ENCODE peak calls at places on chromosomes 11 and 22, in seven cellular contexts. M, S, R, U, F, Z and D are unnamed samples.

GRCh38 chr11:119676461-119677020 is 52.5 kb downstream of the NECTIN1 start:
- DNase-seq in F (no peak), Z (peak), S (no peak), M (peak), R (peak), U (no peak), D (no peak)

GRCh38 chr22:37657590-37658132 is 862 bp upstream of the PDXP start:
- DNase-seq in M (peak), F (no peak), S (no peak), U (no peak), R (no peak), Z (no peak), D (peak)

GRCh38 chr11:118996926-118997626 is 862 bp upstream of the CENATAC start:
- DNase-seq in Z (peak), U (peak), R (no peak), S (no peak), F (no peak), M (peak), D (peak)

GRCh38 chr11:3049430-3050243 is 7.6 kb downstream of the CARS1 start:
- DNase-seq in U (peak), Z (peak), S (peak), F (no peak), R (peak), M (peak), D (no peak)

GRCh38 chr22:45832959-45833580 is 143.9 kb downstream of the WNT7B start:
- DNase-seq in F (no peak), Z (no peak), M (no peak), R (no peak), U (no peak), S (no peak), D (no peak)

GRCh38 chr11:19025799-19026406 is 34.6 kb downstream of the MRGPRX2 start:
- DNase-seq in Z (no peak), U (no peak), S (no peak), R (no peak), F (no peak), M (peak), D (no peak)

GRCh38 chr22:23057331-23057730 is 13.0 kb upstream of the GNAZ start:
- DNase-seq in Z (no peak), R (no peak), U (no peak), S (no peak), F (no peak), M (no peak), D (no peak)

GRCh38 chr22:25413620-25414019 is 150.9 kb upstream of the GRK3 start:
- DNase-seq in S (no peak), M (no peak), U (no peak), F (no peak), Z (no peak), R (no peak), D (no peak)

GRCh38 chr11:60984149-60984548 is 12.7 kb downstream of the CD6 start:
- DNase-seq in S (no peak), R (no peak), F (no peak), M (no peak), U (no peak), Z (no peak), D (no peak)

GRCh38 chr11:126112547-126112946 is 49.9 kb upstream of the CDON start:
- DNase-seq in M (peak), S (no peak), F (no peak), U (no peak), R (peak), Z (peak), D (no peak)

GRCh38 chr11:128814856-128815705 is 52.0 kb downstream of the KCNJ1 start:
- DNase-seq in F (peak), M (peak), Z (peak), U (no peak), R (peak), S (no peak), D (peak)

GRCh38 chr11:64241430-64242153 is 697 bp downstream of the FKBP2 start:
- DNase-seq in R (peak), S (peak), M (peak), U (peak), Z (peak), F (peak), D (peak)

GRCh38 chr11:61610905-61611304 is 30.0 kb upstream of the SYT7 start:
- DNase-seq in F (no peak), R (no peak), U (no peak), Z (no peak), S (no peak), M (no peak), D (no peak)

GRCh38 chr11:128516886-128517285 is 70.5 kb downstream of the ETS1 start:
- DNase-seq in R (no peak), F (no peak), U (no peak), S (no peak), M (no peak), Z (no peak), D (no peak)

GRCh38 chr11:103648670-103649400 is 387.6 kb upstream of the DDI1 start:
- DNase-seq in F (no peak), M (peak), U (no peak), Z (peak), S (no peak), R (peak), D (no peak)

GRCh38 chr22:35379146-35379993 is 1.5 kb upstream of the HMOX1 start:
- DNase-seq in S (no peak), Z (no peak), M (no peak), F (no peak), R (no peak), U (no peak), D (no peak)

GRCh38 chr22:38519453-38520250 is 13.5 kb upstream of the DDX17 start:
- DNase-seq in U (no peak), R (no peak), S (no peak), M (no peak), F (no peak), Z (no peak), D (no peak)

GRCh38 chr22:32313532-32313931 is 44.1 kb upstream of the RFPL3 start:
- DNase-seq in U (no peak), Z (no peak), M (no peak), F (no peak), R (no peak), S (no peak), D (no peak)